ENCODE peak calls at places on chromosomes 4 and X, in eight cellular contexts. G is lung, F is fibroblast of mammary gland, M is transverse colon, N is IMR-90, K is endothelial cell of umbilical vein, C is Panc1, V is foreskin fibroblast. H is an unnamed sample.

GRCh38 chrX:50635811-50636365 is 165.3 kb upstream of the DGKK start:
- DNase-seq in F (no peak), C (no peak), K (no peak), N (no peak), M (no peak), G (no peak), V (no peak), H (no peak)

GRCh38 chr4:3867403-3868100 is 101.4 kb downstream of the ADRA2C start:
- DNase-seq in F (no peak), V (no peak), K (no peak), M (no peak), C (no peak), G (no peak), N (no peak), H (no peak)

GRCh38 chr4:8400641-8401325 is 39.7 kb downstream of the ACOX3 start:
- DNase-seq in K (no peak), M (no peak), N (no peak), F (peak), G (no peak), C (no peak), V (peak), H (no peak)

GRCh38 chr4:8378101-8378724 is 62.3 kb downstream of the ACOX3 start:
- DNase-seq in C (no peak), N (no peak), V (no peak), M (no peak), F (no peak), K (no peak), G (no peak), H (no peak)

GRCh38 chr4:10587697-10588096 is 96.9 kb downstream of the CLNK start:
- DNase-seq in G (no peak), F (no peak), K (no peak), M (no peak), V (no peak), C (no peak), N (no peak), H (no peak)

GRCh38 chrX:64894454-64895038 is 81.7 kb downstream of the ZC4H2 start:
- DNase-seq in K (peak), C (peak), M (peak), G (no peak), F (peak), V (no peak), N (peak), H (peak)

GRCh38 chrX:8341814-8342590 is 122.6 kb upstream of the VCX3B start:
- DNase-seq in V (no peak), K (no peak), C (no peak), F (peak), N (no peak), G (no peak), M (no peak), H (peak)

GRCh38 chr4:112648263-112649054 is 11.5 kb downstream of the LARP7 start:
- DNase-seq in M (no peak), N (peak), G (no peak), C (no peak), K (no peak), F (no peak), V (no peak), H (peak)

GRCh38 chr4:19807505-19807904 is 444.2 kb upstream of the SLIT2 start:
- DNase-seq in N (peak), C (no peak), M (no peak), V (peak), F (peak), G (no peak), K (peak), H (peak)

GRCh38 chrX:50813843-50814661 is at the start of gene SHROOM4:
- DNase-seq in K (peak), M (peak), N (peak), G (peak), V (no peak), F (peak), C (no peak), H (peak)

GRCh38 chrX:47804315-47804714 is 32.4 kb upstream of the ZNF81 start:
- DNase-seq in M (no peak), F (no peak), G (no peak), N (no peak), K (no peak), C (no peak), V (no peak), H (no peak)

GRCh38 chr4:7256989-7257810 is 64.9 kb downstream of the SORCS2 start:
- DNase-seq in G (no peak), F (no peak), M (peak), C (no peak), V (no peak), K (no peak), N (no peak), H (peak)

GRCh38 chr4:40455340-40455902 is 120.3 kb downstream of the CHRNA9 start:
- DNase-seq in N (no peak), V (no peak), G (peak), F (peak), K (no peak), M (no peak), C (no peak), H (peak)

GRCh38 chr4:153655928-153656327 is 28.2 kb upstream of the TLR2 start:
- DNase-seq in N (no peak), G (peak), V (no peak), F (peak), K (no peak), M (no peak), C (no peak), H (peak)

GRCh38 chr4:131459430-131460101 is 1689.5 kb upstream of the PCDH10 start:
- DNase-seq in F (no peak), V (no peak), C (no peak), N (no peak), G (no peak), K (no peak), M (no peak), H (no peak)
- TF ChIP-seq CTCF in F (no peak), V (no peak), C (no peak), N (no peak), G (no peak), K (no peak), M (no peak), H (no peak)

DNA sequence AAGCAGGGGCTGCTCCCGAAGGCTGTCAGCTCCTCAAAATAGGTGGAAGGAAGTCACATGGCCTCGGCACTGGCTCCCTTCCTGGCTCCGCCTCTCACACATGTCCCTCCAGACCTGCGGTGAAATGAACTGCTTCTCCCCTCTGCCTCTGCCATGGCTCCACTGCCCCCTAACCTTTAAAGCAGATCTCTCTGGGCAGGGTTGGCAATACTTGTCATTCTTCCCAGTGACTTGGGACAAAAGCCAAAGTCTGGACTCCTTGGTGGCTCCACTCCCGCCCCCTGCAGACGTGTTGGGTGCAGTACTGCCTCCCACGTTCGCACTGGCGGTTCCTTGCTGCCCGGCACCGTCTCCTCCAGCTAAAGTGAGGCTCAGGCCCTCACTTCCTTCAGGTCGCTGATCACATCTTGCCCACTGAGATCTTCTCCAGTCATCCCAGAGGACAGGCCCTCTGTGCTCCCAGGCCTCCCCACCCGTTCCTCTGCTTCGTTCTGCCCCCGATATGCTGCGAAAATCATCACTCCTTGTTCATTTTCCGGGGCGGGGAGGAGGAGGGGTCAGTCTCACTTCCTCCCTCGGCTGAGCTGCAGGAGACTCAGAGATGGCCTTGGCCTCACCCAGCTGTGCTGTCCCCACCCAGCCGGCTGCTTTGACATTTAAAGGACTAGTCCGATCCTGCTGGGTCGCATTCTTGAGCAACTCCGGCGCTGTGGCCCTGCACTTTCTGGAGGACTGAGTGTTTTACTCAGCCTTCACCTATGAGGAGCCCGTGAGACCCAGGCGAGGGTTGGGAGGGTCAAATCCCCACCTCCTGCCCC is 97.4 kb downstream of the PHKA2 start:
- DNase-seq in F (peak), V (peak), M (peak), N (peak), K (peak), G (peak), C (peak), H (peak)
- H3K4me3 ChIP-seq in F (peak), V (peak), M (peak), N (peak), K (no peak), G (no peak), C (peak), H (peak)

DNA sequence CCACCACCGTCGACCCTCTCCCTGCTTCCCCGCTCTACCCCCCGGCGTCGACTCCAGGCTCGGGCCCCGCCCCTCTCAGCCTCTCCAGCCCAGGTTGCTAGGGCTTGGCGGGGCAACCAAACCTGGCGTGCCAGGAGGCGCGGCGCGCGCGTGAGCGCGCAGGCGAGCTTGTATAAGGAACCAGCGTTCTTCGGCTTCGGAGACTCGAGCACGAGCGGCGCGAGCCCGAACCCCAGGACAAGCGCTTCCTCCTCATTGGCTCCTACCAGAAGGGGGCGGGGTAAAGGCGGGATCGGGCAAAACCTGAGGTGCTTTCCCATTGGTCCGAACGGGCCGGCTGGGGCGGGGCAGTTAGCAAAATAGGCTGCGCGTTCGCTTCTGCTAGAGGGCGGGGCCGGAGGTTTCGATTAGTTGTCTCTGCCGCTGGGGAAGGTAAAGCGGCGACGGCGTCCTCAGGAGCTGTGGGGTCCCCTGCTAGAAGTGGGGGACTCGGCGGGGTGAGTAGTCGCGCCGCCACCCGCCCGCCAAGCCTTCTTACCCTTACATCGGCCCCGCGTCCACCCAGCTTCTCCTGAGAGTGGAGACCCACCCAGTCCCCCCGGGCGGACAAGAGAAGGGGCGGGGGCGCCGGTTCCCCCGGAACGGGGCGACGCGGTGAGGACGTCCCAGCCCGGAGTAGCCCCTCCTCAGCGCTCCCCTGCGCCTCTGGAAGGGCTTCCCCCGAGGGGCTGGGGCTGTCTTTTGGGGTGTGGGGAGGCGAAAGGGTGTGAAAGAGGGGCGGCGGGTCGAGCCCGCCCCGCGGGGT is at the start of gene CDKL5:
- DNase-seq in C (peak), K (peak), F (peak), M (peak), N (peak), G (peak), V (peak), H (peak)
- TF ChIP-seq CTCF in C (no peak), K (no peak), F (no peak), M (no peak), N (no peak), G (no peak), V (no peak), H (no peak)

GRCh38 chr4:140645196-140645595 is 76.4 kb upstream of the UCP1 start:
- DNase-seq in C (no peak), N (no peak), K (no peak), G (no peak), F (no peak), M (no peak), V (no peak), H (no peak)
- H3K4me3 ChIP-seq in C (no peak), N (no peak), K (no peak), G (no peak), F (no peak), M (no peak), V (no peak), H (no peak)

DNA sequence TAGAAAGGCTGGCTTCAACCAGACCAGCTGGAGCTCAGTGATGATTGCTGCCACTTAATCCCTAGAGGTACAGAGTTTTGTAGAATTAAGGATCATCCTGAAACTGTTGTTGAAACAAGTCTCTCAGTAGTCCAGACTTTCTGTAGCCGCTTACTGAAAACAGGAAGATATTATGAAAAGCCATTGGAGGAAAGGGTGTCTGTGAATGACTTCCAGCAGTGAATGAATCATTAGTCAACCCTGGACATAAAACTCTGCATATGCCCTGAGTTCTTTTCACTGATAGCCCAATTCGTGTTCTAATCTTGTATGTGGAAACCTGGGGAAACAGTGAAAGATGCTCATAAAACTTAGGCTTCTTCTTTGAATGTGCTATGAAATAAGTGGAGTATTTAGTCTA is 14.8 kb downstream of the HOPX start:
- DNase-seq in N (no peak), G (no peak), K (peak), C (no peak), F (peak), M (no peak), V (peak), H (no peak)
- TF ChIP-seq CTCF in N (no peak), G (no peak), K (no peak), C (no peak), F (no peak), M (no peak), V (no peak), H (no peak)

H was measured in cardiac fibroblast.